ENCODE peak calls at places on chromosomes 13 and 19, in four cellular contexts. G, V, U and B are unnamed samples. For H3K9me3, the result is how much of the 10 kb centered on the place peaks cover.

GRCh38 chr13:101082441-101082840 is 333.9 kb downstream of the NALCN start:
- DNase-seq in G (no peak), V (no peak), U (no peak), B (no peak)

GRCh38 chr13:95512957-95513356 is 39.6 kb upstream of the CLDN10 start:
- DNase-seq in G (no peak), V (no peak), U (no peak), B (no peak)

GRCh38 chr19:15532779-15533521 is 24.6 kb downstream of the CYP4F22 start:
- DNase-seq in G (no peak), V (no peak), U (no peak), B (no peak)

GRCh38 chr19:4972509-4973230 is 3.8 kb downstream of the KDM4B start:
- DNase-seq in G (no peak), V (no peak), U (no peak), B (no peak)

GRCh38 chr19:13796301-13797057 is 1.2 kb downstream of the ZSWIM4 start:
- DNase-seq in G (peak), V (peak), U (peak), B (peak)

GRCh38 chr13:50291611-50292010 is 276.4 kb downstream of the KCNRG start:
- DNase-seq in G (no peak), V (no peak), U (no peak), B (no peak)

GRCh38 chr13:110125613-110126272 is 181.2 kb downstream of the COL4A1 start:
- DNase-seq in G (no peak), V (no peak), U (no peak), B (no peak)

GRCh38 chr13:28324181-28324789 is 170.6 kb downstream of the FLT1 start:
- DNase-seq in G (peak), V (peak), U (peak), B (peak)

GRCh38 chr13:29496241-29496712 is 99.2 kb downstream of the SLC7A1 start:
- DNase-seq in G (peak), V (no peak), U (no peak), B (no peak)

GRCh38 chr19:2663920-2664571 is 38.4 kb downstream of the GNG7 start:
- DNase-seq in G (peak), V (no peak), U (peak), B (no peak)

GRCh38 chr13:100439247-100439955 is 149.2 kb downstream of the GGACT start:
- DNase-seq in G (no peak), V (peak), U (no peak), B (no peak)

GRCh38 chr19:43682824-43683661 is 13.1 kb upstream of the PLAUR start:
- DNase-seq in G (no peak), V (no peak), U (no peak), B (no peak)

GRCh38 chr19:44603201-44603945 is 10.0 kb upstream of the IGSF23 start:
- DNase-seq in G (peak), V (no peak), U (no peak), B (no peak)

GRCh38 chr19:12947702-12948596 is 2.3 kb downstream of the RAD23A start:
- DNase-seq in G (no peak), V (no peak), U (no peak), B (no peak)

GRCh38 chr19:41339936-41340335 is 13.8 kb downstream of the TGFB1 start:
- DNase-seq in G (no peak), V (no peak), U (no peak), B (no peak)

GRCh38 chr13:32001392-32001768 is 30.2 kb upstream of the FRY start:
- DNase-seq in G (peak), V (peak), U (peak), B (no peak)

GRCh38 chr13:100063333-100063732 is 25.6 kb upstream of the PCCA start:
- DNase-seq in G (no peak), V (no peak), U (no peak), B (no peak)

GRCh38 chr19:55437410-55437809 is 5.7 kb downstream of the SHISA7 start:
- DNase-seq in G (peak), V (peak), U (no peak), B (no peak)

GRCh38 chr19:3175761-3176714 is 2.5 kb upstream of the S1PR4 start:
- DNase-seq in G (no peak), V (no peak), U (no peak), B (no peak)

DNA sequence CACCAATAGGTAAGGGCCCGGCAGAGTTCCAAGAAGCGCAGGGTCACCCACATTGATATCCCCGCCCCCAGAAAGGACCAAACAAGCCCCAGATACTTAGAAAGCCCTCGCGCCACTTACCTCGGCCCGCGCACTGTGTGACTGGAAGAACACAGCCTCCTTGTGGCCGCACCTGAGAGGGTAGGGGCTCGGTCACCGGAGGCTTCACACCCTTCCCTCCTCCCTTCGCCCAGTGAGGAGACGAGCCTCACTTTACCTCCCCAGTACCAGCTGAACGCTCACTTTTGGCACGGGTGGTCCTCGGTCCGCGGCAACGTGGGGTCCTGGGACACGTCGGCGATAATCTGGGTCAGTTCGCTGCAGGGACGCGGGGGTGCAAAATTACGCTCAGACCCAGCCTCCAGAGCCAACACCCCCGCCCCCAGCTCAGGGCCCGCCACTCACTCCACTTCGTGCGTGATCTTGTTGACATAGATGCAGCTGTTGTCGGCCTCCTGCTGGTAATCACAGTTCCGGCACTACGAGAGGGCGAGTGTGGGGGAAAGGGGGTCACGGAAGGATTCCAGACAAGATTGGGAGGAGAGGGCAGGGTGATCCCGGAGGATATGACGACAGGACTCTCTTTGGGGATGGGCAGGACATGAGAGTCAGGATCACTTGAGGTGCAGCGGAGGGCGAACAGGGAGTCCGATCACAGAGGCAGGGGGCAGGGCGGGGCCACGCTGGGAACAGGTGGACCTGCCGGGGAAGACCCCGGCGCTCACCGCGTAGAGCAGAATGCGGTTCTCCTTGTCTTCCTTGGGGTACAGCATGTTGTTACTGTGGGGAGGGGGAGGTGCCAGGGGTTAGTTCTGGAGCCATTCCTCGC is 546 bp downstream of the POLR2I start:
- DNase-seq in G (peak), V (peak), U (peak), B (peak)
- TF ChIP-seq CTCF in G (no peak), V (peak), U (peak), B (no peak)

GRCh38 chr13:63942372-63942771 is 2526.7 kb upstream of the PCDH20 start:
- DNase-seq in G (no peak), V (no peak), U (no peak), B (no peak)
- H3K27ac ChIP-seq in G (no peak), V (no peak), U (no peak), B (no peak)

DNA sequence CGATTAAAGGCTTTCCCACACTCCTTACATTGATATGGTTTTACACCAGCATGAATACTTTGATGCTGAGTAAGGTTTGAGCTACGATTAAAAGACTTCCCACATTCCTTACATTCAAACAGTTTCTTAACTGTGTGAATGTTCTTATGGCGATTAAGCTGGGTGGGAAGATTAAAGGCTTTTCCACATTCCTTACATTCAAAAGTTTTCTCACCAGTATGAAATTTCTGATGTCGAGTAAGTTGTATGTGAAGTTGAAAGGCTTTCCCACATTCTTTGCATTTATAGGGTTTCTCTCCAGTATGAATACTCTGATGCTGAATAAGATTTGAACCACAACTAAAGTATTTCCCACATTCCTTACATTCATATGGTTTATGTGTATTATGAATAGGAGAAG is 20.0 kb downstream of the ZNF780B start:
- DNase-seq in G (no peak), V (no peak), U (no peak), B (no peak)
- H3K9me3 ChIP-seq in G (half or more), V (half or more), U (under half), B (half or more)

DNA sequence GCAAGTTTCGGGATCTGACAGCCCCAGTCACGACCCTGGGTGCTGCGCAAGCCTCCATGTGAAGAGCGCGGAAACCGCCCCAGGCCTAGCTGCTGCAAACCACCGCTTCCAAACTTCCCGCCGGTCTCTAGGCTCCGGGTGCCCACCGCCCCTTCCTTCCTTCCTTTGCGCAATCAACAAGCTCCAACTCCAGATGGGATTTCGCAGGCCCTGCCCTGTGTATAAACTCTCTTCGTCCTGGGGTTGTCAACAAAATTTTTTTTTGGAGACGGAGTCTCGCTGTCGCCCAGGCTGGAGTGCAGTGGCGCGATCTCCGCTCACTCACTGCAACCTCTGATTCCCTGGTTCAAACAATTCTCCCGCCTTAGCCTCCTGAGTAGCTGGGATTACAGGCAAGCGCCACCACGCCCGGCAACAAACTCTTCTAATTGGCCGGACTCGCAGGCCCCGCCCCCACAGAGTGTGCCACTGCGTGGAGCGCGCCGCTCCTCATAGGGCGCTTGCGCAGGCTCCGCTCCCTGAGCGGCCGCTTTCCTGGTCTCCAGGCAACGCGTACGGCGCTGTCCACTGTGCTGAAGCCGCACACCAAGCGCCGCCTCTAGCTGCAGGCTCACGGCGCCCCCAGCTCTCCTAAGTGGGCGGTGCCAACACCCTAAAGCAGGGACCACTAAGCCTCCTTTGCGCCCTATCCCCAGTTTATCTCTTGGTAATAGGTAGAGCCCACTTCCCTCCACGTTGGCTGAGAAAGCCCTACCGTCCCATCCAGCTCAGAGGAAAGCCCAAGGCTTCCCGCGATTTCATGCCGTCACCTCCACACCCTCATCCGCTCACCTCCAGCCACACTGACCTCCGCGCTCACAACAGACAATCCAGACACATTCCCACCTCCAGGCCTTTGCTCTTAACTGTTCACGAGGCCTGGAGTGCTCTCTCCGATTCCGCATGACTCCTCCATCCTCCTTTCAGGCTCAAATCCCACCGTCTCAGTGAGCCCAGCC is 5.5 kb upstream of the QTRT1 start:
- DNase-seq in G (peak), V (peak), U (peak), B (peak)
- TF ChIP-seq CTCF in G (no peak), V (no peak), U (no peak), B (no peak)

DNA sequence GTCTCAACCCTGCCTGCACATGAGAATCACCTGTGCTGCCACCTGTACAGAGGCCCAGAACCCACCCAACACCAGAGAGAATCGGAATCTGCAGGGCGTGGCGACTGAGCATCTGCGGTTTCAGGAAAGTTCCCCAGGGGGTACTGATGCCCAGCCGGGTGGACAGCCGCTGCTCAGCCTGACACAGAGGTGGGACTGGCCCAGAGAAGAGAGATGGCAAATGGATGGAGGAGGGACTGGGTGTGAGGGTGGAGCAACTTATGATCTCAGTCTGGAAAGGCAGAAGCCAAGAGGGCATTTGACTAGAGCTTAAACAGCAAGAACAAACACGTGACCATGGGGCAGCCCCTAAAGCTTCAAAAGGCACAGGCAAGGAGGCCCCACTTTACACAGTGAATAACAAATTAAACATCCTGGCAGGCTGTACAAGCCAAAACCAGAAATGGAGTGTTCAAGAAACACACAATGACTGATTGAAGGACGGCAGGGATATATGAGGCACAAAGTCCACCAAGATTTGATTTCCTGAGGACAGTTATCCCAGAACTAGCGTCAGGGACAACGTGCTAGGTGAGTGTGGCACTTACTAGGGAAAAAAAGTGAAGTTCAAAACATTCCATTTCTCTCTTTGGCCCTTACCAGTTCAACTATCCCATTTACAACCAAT is 3.1 kb downstream of the RANBP3 start:
- DNase-seq in G (no peak), V (no peak), U (no peak), B (no peak)
- H3K27ac ChIP-seq in G (no peak), V (no peak), U (no peak), B (no peak)